ENCODE peak calls at places on chromosomes 11 and 22, in ten cellular contexts. One of them, this sample, is unnamed.

GRCh38 chr11:12831471-12832202 is 157.4 kb downstream of the TEAD1 start:
- DNase-seq in retinal pigment epithelial cell: no peak
- DNase-seq in right lobe of liver: no peak
- DNase-seq in cardiac fibroblast: no peak
- DNase-seq in coronary artery: no peak
- DNase-seq in AG09309: no peak
- DNase-seq in fibroblast of the aortic adventitia: no peak
- DNase-seq in HCT116: no peak
- DNase-seq in thoracic aorta: no peak
- DNase-seq in A549: no peak
- DNase-seq in this sample: no peak

GRCh38 chr22:41998361-41999261 is at the start of gene WBP2NL:
- DNase-seq in retinal pigment epithelial cell: peak; percentile 39
- DNase-seq in right lobe of liver: peak; percentile 94
- DNase-seq in cardiac fibroblast: peak; percentile 82
- DNase-seq in coronary artery: no peak
- DNase-seq in AG09309: peak; percentile 5
- DNase-seq in fibroblast of the aortic adventitia: peak; percentile 59
- DNase-seq in HCT116: no peak
- DNase-seq in thoracic aorta: peak; percentile 15
- DNase-seq in A549: peak; percentile 90
- DNase-seq in this sample: no peak

GRCh38 chr11:103877221-103877620 is 159.2 kb upstream of the DDI1 start:
- DNase-seq in retinal pigment epithelial cell: no peak
- DNase-seq in right lobe of liver: no peak
- DNase-seq in cardiac fibroblast: peak; percentile 46
- DNase-seq in coronary artery: no peak
- DNase-seq in AG09309: no peak
- DNase-seq in fibroblast of the aortic adventitia: peak; percentile 46
- DNase-seq in HCT116: no peak
- DNase-seq in thoracic aorta: no peak
- DNase-seq in A549: peak; percentile 17
- DNase-seq in this sample: no peak

GRCh38 chr22:41619979-41620645 is 731 bp downstream of the DESI1 start:
- DNase-seq in retinal pigment epithelial cell: no peak
- DNase-seq in right lobe of liver: peak; percentile 74
- DNase-seq in cardiac fibroblast: no peak
- DNase-seq in coronary artery: no peak
- DNase-seq in AG09309: no peak
- DNase-seq in fibroblast of the aortic adventitia: no peak
- DNase-seq in HCT116: no peak
- DNase-seq in thoracic aorta: no peak
- DNase-seq in A549: no peak
- DNase-seq in this sample: no peak

GRCh38 chr11:398826-399225 is 4.8 kb downstream of the PKP3 start:
- DNase-seq in retinal pigment epithelial cell: no peak
- DNase-seq in right lobe of liver: no peak
- DNase-seq in cardiac fibroblast: peak; percentile 36
- DNase-seq in coronary artery: no peak
- DNase-seq in AG09309: no peak
- DNase-seq in fibroblast of the aortic adventitia: peak; percentile 17
- DNase-seq in HCT116: no peak
- DNase-seq in thoracic aorta: no peak
- DNase-seq in A549: peak; percentile 56
- DNase-seq in this sample: no peak

GRCh38 chr22:48943567-48944432 is 883.9 kb downstream of the BRD1 start:
- DNase-seq in retinal pigment epithelial cell: no peak
- DNase-seq in right lobe of liver: no peak
- DNase-seq in cardiac fibroblast: no peak
- DNase-seq in coronary artery: peak; percentile 64
- DNase-seq in AG09309: no peak
- DNase-seq in fibroblast of the aortic adventitia: no peak
- DNase-seq in HCT116: no peak
- DNase-seq in thoracic aorta: no peak
- DNase-seq in A549: peak; percentile 20
- DNase-seq in this sample: no peak

GRCh38 chr11:118921121-118921928 is 4.4 kb downstream of the BCL9L start:
- DNase-seq in retinal pigment epithelial cell: peak; percentile 82
- DNase-seq in right lobe of liver: peak; percentile 86
- DNase-seq in cardiac fibroblast: peak; percentile 96
- DNase-seq in coronary artery: peak; percentile 93
- DNase-seq in AG09309: no peak
- DNase-seq in fibroblast of the aortic adventitia: peak; percentile 94
- DNase-seq in HCT116: no peak
- DNase-seq in thoracic aorta: no peak
- DNase-seq in A549: peak; percentile 89
- DNase-seq in this sample: no peak

GRCh38 chr22:24423519-24424000 is 3.8 kb upstream of the ADORA2A start:
- DNase-seq in retinal pigment epithelial cell: no peak
- DNase-seq in right lobe of liver: no peak
- DNase-seq in cardiac fibroblast: peak; percentile 33
- DNase-seq in coronary artery: no peak
- DNase-seq in AG09309: no peak
- DNase-seq in fibroblast of the aortic adventitia: peak; percentile 14
- DNase-seq in HCT116: no peak
- DNase-seq in thoracic aorta: no peak
- DNase-seq in A549: peak; percentile 21
- DNase-seq in this sample: no peak

GRCh38 chr11:3009481-3009880 is 17.4 kb upstream of the NAP1L4 start:
- DNase-seq in retinal pigment epithelial cell: no peak
- DNase-seq in right lobe of liver: peak; percentile 27
- DNase-seq in cardiac fibroblast: no peak
- DNase-seq in coronary artery: no peak
- DNase-seq in AG09309: no peak
- DNase-seq in fibroblast of the aortic adventitia: no peak
- DNase-seq in HCT116: no peak
- DNase-seq in thoracic aorta: no peak
- DNase-seq in A549: no peak
- DNase-seq in this sample: no peak

GRCh38 chr11:42770444-42771065 is 541.2 kb upstream of the API5 start:
- DNase-seq in retinal pigment epithelial cell: no peak
- DNase-seq in right lobe of liver: no peak
- DNase-seq in cardiac fibroblast: peak; percentile 23
- DNase-seq in coronary artery: no peak
- DNase-seq in AG09309: no peak
- DNase-seq in fibroblast of the aortic adventitia: no peak
- DNase-seq in HCT116: no peak
- DNase-seq in thoracic aorta: no peak
- DNase-seq in A549: peak; percentile 28
- DNase-seq in this sample: no peak

DNA sequence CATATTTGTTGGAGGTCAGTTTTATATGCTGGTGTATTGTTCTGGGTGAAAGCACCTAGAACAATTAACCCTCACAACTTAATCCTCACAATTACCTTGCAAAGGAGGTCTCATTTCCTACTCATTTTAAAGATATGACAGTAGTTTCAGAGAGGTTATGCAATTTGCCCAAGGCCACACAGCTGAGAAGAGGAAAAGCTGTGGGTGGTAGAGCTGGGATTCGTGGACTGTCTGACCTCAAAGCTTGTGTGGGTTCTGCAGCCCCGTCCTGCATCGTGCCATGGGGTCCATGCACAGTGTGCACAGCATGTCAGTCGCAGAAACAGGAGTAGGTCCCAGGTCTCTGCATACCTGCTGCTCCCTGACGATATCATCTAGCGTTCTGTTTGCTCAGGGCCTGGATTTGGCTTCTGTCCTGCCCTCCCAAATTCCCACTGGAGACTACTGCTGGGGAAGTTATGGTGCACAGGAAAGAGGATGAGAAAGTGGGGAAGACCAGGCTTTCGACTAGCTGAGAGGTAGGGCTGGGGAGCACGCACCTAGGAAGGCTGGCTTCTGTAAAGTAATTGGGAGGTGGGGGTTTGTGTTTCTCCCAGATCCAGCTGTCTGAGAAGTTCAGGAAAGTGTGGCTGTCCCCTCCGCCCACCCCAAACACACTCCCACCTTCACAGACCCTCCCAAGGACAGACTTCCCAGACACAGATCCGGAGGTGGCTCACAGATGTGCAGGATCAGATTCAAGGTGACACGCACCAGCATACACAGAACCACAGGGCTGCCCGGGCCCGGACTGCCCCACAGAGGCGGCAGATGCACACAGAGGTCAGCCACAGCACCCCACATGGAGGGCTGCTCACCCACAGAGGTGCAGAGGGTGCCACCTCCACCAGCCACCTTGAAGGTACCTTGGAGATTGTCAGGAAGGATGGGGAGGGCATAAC is 2.0 kb downstream of the BACE1 start:
- DNase-seq in retinal pigment epithelial cell: no peak
- DNase-seq in right lobe of liver: no peak
- DNase-seq in cardiac fibroblast: no peak
- DNase-seq in coronary artery: no peak
- DNase-seq in AG09309: no peak
- DNase-seq in fibroblast of the aortic adventitia: no peak
- DNase-seq in HCT116: no peak
- DNase-seq in thoracic aorta: no peak
- DNase-seq in A549: no peak
- DNase-seq in this sample: peak; percentile 6
- H3K4me3 ChIP-seq in retinal pigment epithelial cell: peak overlapping the region; percentile 72
- H3K4me3 ChIP-seq in right lobe of liver: no peak overlapping the region
- H3K4me3 ChIP-seq in cardiac fibroblast: peak overlapping the region; percentile 76
- H3K4me3 ChIP-seq in coronary artery: peak overlapping the region; percentile 97
- H3K4me3 ChIP-seq in AG09309: peak overlapping the region; percentile 89
- H3K4me3 ChIP-seq in fibroblast of the aortic adventitia: peak overlapping the region; percentile 86
- H3K4me3 ChIP-seq in HCT116: no peak overlapping the region
- H3K4me3 ChIP-seq in thoracic aorta: peak overlapping the region; percentile 97
- H3K4me3 ChIP-seq in A549: no peak overlapping the region
- H3K4me3 ChIP-seq in this sample: no peak overlapping the region

GRCh38 chr11:6057452-6057851 is 26.9 kb upstream of the OR56A1 start:
- DNase-seq in retinal pigment epithelial cell: no peak
- DNase-seq in right lobe of liver: no peak
- DNase-seq in cardiac fibroblast: no peak
- DNase-seq in coronary artery: no peak
- DNase-seq in AG09309: no peak
- DNase-seq in fibroblast of the aortic adventitia: no peak
- DNase-seq in HCT116: no peak
- DNase-seq in thoracic aorta: no peak
- DNase-seq in A549: no peak
- DNase-seq in this sample: no peak

GRCh38 chr11:6067502-6067901 is 36.9 kb upstream of the OR56A1 start:
- DNase-seq in retinal pigment epithelial cell: no peak
- DNase-seq in right lobe of liver: no peak
- DNase-seq in cardiac fibroblast: no peak
- DNase-seq in coronary artery: no peak
- DNase-seq in AG09309: no peak
- DNase-seq in fibroblast of the aortic adventitia: no peak
- DNase-seq in HCT116: no peak
- DNase-seq in thoracic aorta: no peak
- DNase-seq in A549: no peak
- DNase-seq in this sample: no peak

GRCh38 chr11:6061475-6061874 is 30.9 kb upstream of the OR56A1 start:
- DNase-seq in retinal pigment epithelial cell: no peak
- DNase-seq in right lobe of liver: no peak
- DNase-seq in cardiac fibroblast: no peak
- DNase-seq in coronary artery: no peak
- DNase-seq in AG09309: no peak
- DNase-seq in fibroblast of the aortic adventitia: no peak
- DNase-seq in HCT116: no peak
- DNase-seq in thoracic aorta: no peak
- DNase-seq in A549: no peak
- DNase-seq in this sample: no peak

GRCh38 chr11:6062691-6063358 is 32.3 kb upstream of the OR56A1 start:
- DNase-seq in retinal pigment epithelial cell: no peak
- DNase-seq in right lobe of liver: no peak
- DNase-seq in cardiac fibroblast: no peak
- DNase-seq in coronary artery: no peak
- DNase-seq in AG09309: no peak
- DNase-seq in fibroblast of the aortic adventitia: no peak
- DNase-seq in HCT116: no peak
- DNase-seq in thoracic aorta: no peak
- DNase-seq in A549: no peak
- DNase-seq in this sample: no peak
- TF ChIP-seq CTCF in retinal pigment epithelial cell: no peak
- TF ChIP-seq CTCF in right lobe of liver: no peak
- TF ChIP-seq CTCF in cardiac fibroblast: no peak
- TF ChIP-seq CTCF in coronary artery: no peak
- TF ChIP-seq CTCF in AG09309: no peak
- TF ChIP-seq CTCF in fibroblast of the aortic adventitia: no peak
- TF ChIP-seq CTCF in HCT116: peak; percentile 32
- TF ChIP-seq CTCF in thoracic aorta: no peak
- TF ChIP-seq CTCF in A549: no peak
- TF ChIP-seq CTCF in this sample: no peak

DNA sequence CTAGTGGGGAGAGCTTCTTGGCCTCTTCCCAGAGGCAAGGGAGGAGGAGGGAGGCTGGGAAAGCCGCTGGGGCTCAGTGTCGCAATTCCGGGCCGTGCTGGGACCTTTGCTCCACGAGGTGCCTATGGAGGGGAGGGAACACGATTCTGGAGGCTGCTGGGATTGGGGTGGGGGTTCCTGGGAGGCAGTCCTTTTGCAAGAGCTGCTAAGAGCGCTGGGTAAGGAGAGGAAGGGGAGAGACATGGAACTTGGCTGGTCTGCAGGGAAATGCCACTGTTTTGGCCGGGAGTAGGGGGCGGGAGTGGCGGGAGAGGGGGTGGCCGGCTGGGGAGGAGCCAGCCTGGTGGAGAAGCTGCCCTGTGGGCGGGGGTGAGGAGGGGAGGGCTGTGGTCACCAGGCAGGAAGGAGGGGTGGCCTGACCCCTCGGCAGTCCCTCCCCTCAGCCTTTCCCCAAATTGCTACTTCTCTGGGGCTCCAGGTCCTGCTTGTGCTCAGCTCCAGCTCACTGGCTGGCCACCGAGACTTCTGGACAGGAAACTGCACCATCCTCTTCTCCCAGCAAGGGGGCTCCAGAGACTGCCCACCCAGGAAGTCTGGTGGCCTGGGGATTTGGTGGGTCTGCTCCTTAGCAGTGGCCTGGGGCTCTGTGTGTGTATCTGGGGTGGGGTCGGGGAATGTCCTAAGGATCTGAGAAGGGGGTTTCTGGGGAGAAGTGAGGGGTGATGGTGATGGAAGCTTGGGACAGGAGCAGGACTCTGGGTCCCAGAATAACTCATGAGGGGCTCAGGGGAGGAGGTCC is at the start of gene NR1H3:
- DNase-seq in retinal pigment epithelial cell: no peak
- DNase-seq in right lobe of liver: peak; percentile 92
- DNase-seq in cardiac fibroblast: peak; percentile 97
- DNase-seq in coronary artery: peak; percentile 88
- DNase-seq in AG09309: no peak
- DNase-seq in fibroblast of the aortic adventitia: peak; percentile 75
- DNase-seq in HCT116: no peak
- DNase-seq in thoracic aorta: no peak
- DNase-seq in A549: peak; percentile 55
- DNase-seq in this sample: no peak
- H3K4me3 ChIP-seq in retinal pigment epithelial cell: peak within 1 kb of the TSS; percentile 22
- H3K4me3 ChIP-seq in right lobe of liver: peak within 1 kb of the TSS; percentile 59
- H3K4me3 ChIP-seq in cardiac fibroblast: peak within 1 kb of the TSS; percentile 21
- H3K4me3 ChIP-seq in coronary artery: peak within 1 kb of the TSS; percentile 59
- H3K4me3 ChIP-seq in AG09309: peak within 1 kb of the TSS; percentile 16
- H3K4me3 ChIP-seq in fibroblast of the aortic adventitia: peak within 1 kb of the TSS; percentile 48
- H3K4me3 ChIP-seq in HCT116: no peak within 1 kb of the TSS
- H3K4me3 ChIP-seq in thoracic aorta: peak within 1 kb of the TSS; percentile 58
- H3K4me3 ChIP-seq in A549: peak within 1 kb of the TSS; percentile 32
- H3K4me3 ChIP-seq in this sample: no peak within 1 kb of the TSS

GRCh38 chr11:120352405-120352804 is 16.2 kb downstream of the ARHGEF12 start:
- DNase-seq in retinal pigment epithelial cell: no peak
- DNase-seq in right lobe of liver: no peak
- DNase-seq in cardiac fibroblast: no peak
- DNase-seq in coronary artery: no peak
- DNase-seq in AG09309: no peak
- DNase-seq in fibroblast of the aortic adventitia: no peak
- DNase-seq in HCT116: no peak
- DNase-seq in thoracic aorta: no peak
- DNase-seq in A549: no peak
- DNase-seq in this sample: no peak
- TF ChIP-seq CTCF in retinal pigment epithelial cell: no peak
- TF ChIP-seq CTCF in right lobe of liver: no peak
- TF ChIP-seq CTCF in cardiac fibroblast: no peak
- TF ChIP-seq CTCF in coronary artery: no peak
- TF ChIP-seq CTCF in AG09309: no peak
- TF ChIP-seq CTCF in fibroblast of the aortic adventitia: no peak
- TF ChIP-seq CTCF in HCT116: no peak
- TF ChIP-seq CTCF in thoracic aorta: no peak
- TF ChIP-seq CTCF in A549: no peak
- TF ChIP-seq CTCF in this sample: no peak

This sample was measured in LNCaP clone FGC.